ENCODE peak calls at places on chromosome 4, in five cellular contexts. D, M, O, W and A are unnamed samples.

GRCh38 chr4:183391204-183391603 is 53.2 kb upstream of the CDKN2AIP start:
- DNase-seq in W (no peak), D (no peak), M (no peak), O (no peak), A (peak; percentile 70)

GRCh38 chr4:101865501-101866062 is 75.1 kb downstream of the BANK1 start:
- DNase-seq in W (no peak), D (no peak), M (peak; percentile 8), O (no peak), A (no peak)

GRCh38 chr4:181911420-181911819 is 331.8 kb upstream of the TENM3 start:
- DNase-seq in W (no peak), D (no peak), M (peak; percentile 28), O (no peak), A (no peak)

GRCh38 chr4:18815081-18815778 is 793.7 kb upstream of the LCORL start:
- DNase-seq in W (no peak), O (no peak), M (no peak), D (no peak), A (no peak)

GRCh38 chr4:184100297-184100885 is 117.3 kb downstream of the ENPP6 start:
- DNase-seq in D (peak; percentile 11), O (peak; percentile 60), M (peak; percentile 51), W (no peak), A (peak; percentile 87)

GRCh38 chr4:182969651-182970279 is 52.6 kb upstream of the DCTD start:
- DNase-seq in M (no peak), O (no peak), D (no peak), W (no peak), A (no peak)

GRCh38 chr4:67035501-67035900 is 509.8 kb downstream of the CENPC start:
- DNase-seq in O (no peak), D (no peak), W (no peak), M (no peak), A (no peak)

GRCh38 chr4:5141802-5142201 is 90.5 kb downstream of the STK32B start:
- DNase-seq in O (no peak), W (no peak), M (no peak), D (no peak), A (no peak)

GRCh38 chr4:180913750-180914149 is 1329.5 kb upstream of the TENM3 start:
- DNase-seq in D (no peak), O (no peak), M (no peak), W (no peak), A (no peak)

GRCh38 chr4:32341342-32341741 is 1621.2 kb downstream of the PCDH7 start:
- DNase-seq in M (no peak), W (no peak), D (no peak), O (no peak), A (no peak)

GRCh38 chr4:100188829-100189228 is 1.4 kb downstream of the DDIT4L start:
- DNase-seq in M (no peak), D (no peak), W (no peak), O (no peak), A (no peak)

GRCh38 chr4:159352609-159353008 is 249.7 kb downstream of the RAPGEF2 start:
- DNase-seq in D (no peak), W (no peak), M (no peak), O (no peak), A (no peak)

GRCh38 chr4:25449270-25449669 is 72.2 kb downstream of the ANAPC4 start:
- DNase-seq in O (no peak), M (no peak), D (no peak), W (no peak), A (no peak)

GRCh38 chr4:114384629-114385028 is 214.0 kb upstream of the UGT8 start:
- DNase-seq in D (no peak), M (peak; percentile 62), W (no peak), O (no peak), A (no peak)

GRCh38 chr4:20078644-20079043 is 173.1 kb upstream of the SLIT2 start:
- DNase-seq in W (no peak), O (no peak), D (no peak), M (no peak), A (peak; percentile 46)

GRCh38 chr4:185839204-185839712 is 27.3 kb upstream of the SORBS2 start:
- DNase-seq in D (peak; percentile 56), O (peak; percentile 38), W (no peak), M (peak; percentile 83), A (peak; percentile 93)

GRCh38 chr4:4182835-4183568 is 43.7 kb downstream of the OTOP1 start:
- DNase-seq in W (no peak), M (peak; percentile 62), O (no peak), D (no peak), A (peak; percentile 89)

GRCh38 chr4:170990989-170991589 is 822.1 kb upstream of the GALNTL6 start:
- DNase-seq in M (peak; percentile 59), W (no peak), D (no peak), O (no peak), A (peak; percentile 80)

GRCh38 chr4:113435893-113436292 is 325.6 kb downstream of the CAMK2D start:
- DNase-seq in O (peak; percentile 24), M (no peak), W (no peak), D (peak; percentile 75), A (peak; percentile 71)

GRCh38 chr4:176838611-176839411 is 46.1 kb upstream of the VEGFC start:
- DNase-seq in W (no peak), M (no peak), D (peak; percentile 9), O (no peak), A (no peak)

GRCh38 chr4:83320548-83320947 is 14.1 kb downstream of the HPSE start:
- DNase-seq in W (no peak), O (peak; percentile 29), D (peak; percentile 45), M (no peak), A (no peak)

GRCh38 chr4:11743236-11743635 is 314.5 kb upstream of the HS3ST1 start:
- DNase-seq in W (no peak), D (no peak), M (no peak), O (no peak), A (no peak)

GRCh38 chr4:41389356-41389755 is 132.6 kb downstream of the UCHL1 start:
- DNase-seq in D (no peak), W (no peak), O (no peak), M (no peak), A (no peak)

GRCh38 chr4:83932996-83933395 is 397.1 kb downstream of the GPAT3 start:
- DNase-seq in D (no peak), W (no peak), O (no peak), M (no peak), A (no peak)

GRCh38 chr4:41538017-41538733 is at the start of gene LIMCH1:
- DNase-seq in D (peak; percentile 82), M (no peak), W (no peak), O (no peak), A (peak; percentile 77)

GRCh38 chr4:169226565-169226964 is 44.2 kb downstream of the SH3RF1 start:
- DNase-seq in D (no peak), M (no peak), O (no peak), W (no peak), A (no peak)

GRCh38 chr4:94665500-94666398 is 92.0 kb upstream of the BMPR1B start:
- DNase-seq in W (no peak), M (no peak), O (no peak), D (no peak), A (no peak)

GRCh38 chr4:95549246-95550138 is 719 bp upstream of the UNC5C start:
- DNase-seq in W (no peak), D (peak; percentile 55), O (peak; percentile 50), M (peak; percentile 43), A (peak; percentile 86)

GRCh38 chr4:75708218-75708691 is 16.1 kb upstream of the USO1 start:
- DNase-seq in M (peak; percentile 61), D (no peak), O (peak; percentile 55), W (no peak), A (peak; percentile 72)

GRCh38 chr4:128653514-128654420 is 155.7 kb upstream of the JADE1 start:
- DNase-seq in D (peak; percentile 47), W (no peak), M (peak; percentile 84), O (peak; percentile 47), A (no peak)

DNA sequence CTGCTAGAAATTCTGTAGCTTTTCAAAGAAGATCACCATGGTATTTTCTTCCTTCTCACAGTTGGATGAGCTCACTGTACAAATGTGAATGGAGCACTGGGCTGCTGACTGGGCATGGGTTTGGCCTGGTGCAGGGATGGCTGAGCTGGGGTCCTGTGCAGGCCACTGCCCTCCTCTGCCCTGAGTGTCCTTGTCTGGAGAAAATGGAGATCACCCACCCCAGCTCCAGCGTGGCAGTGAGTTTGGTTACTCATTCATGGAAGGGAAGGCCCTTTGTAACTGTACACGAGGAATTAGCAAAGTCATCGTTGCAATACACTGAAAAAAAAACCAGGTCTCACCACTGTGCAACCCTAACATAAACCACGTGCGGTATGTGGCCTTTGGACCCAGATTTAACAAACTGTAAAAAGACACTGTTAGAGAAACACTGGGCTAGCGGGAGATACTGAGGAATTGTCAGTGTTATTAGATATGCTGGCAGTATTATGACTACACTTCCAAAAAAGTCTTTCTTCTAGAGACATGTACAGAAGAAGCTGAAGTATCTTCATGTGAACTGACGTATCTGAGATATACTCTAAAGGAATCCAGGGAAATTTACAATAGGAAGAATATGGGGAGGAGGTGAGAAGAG is 16.1 kb upstream of the TBC1D14 start:
- DNase-seq in D (no peak), W (no peak), M (peak; percentile 82), O (peak; percentile 75), A (no peak)
- H3K4me1 ChIP-seq in D (peaks cover 20% of the 10 kb centered on the region), W (peaks cover 12% of the 10 kb centered on the region), M (peaks cover 28% of the 10 kb centered on the region), O (peaks cover 11% of the 10 kb centered on the region), A (no peaks in the 10 kb centered on the region)

DNA sequence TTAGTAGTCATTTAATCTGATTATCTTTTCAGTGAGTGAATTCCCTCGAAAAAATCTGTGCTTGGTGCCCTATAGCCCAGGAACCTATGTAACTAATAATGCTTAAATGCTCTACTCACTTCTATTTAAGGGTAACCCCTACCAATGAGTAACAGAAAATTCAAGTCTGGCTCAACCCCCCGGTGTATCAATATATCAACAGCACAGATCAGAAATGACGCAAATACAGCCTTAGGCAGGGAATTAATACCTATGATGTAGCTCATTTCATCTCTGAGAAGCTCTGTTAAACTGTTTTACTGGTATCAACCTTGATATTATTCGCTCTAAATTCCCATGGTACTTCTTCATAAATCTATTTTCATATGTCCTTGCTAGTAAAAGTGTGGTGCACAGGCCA is 28.6 kb downstream of the PDGFC start:
- DNase-seq in D (no peak), O (no peak), W (no peak), M (no peak), A (no peak)
- H3K27ac ChIP-seq in D (no peak overlapping the region), O (no peak overlapping the region), W (no peak overlapping the region), M (peak overlapping the region; percentile 45), A (no peak overlapping the region)

DNA sequence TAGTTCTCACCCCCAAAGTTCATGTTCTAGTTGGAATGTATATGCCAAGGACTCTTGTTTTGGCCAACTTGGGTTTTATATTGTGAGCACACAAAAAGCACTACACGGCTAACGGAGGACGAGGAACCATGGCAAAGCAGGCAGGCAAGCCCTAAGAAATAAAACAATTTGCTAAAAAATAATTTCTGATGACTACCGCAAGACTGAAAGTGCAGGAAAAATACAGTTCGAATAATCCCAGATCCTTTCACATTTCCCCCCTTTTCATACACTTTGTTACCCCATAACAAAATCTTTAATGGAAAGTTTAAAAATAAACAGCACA is 12.2 kb upstream of the PITX2 start:
- DNase-seq in O (no peak), W (no peak), D (no peak), M (no peak), A (no peak)
- H3K4me1 ChIP-seq in O (peaks cover 10% of the 10 kb centered on the region), W (peaks cover 7% of the 10 kb centered on the region), D (peaks cover 32% of the 10 kb centered on the region), M (peaks cover 4% of the 10 kb centered on the region), A (peaks cover 5% of the 10 kb centered on the region)

GRCh38 chr4:48590884-48591283 is 100.8 kb downstream of the ZAR1 start:
- DNase-seq in M (no peak), D (no peak), O (no peak), W (no peak), A (no peak)

GRCh38 chr4:48588230-48588943 is 98.3 kb downstream of the ZAR1 start:
- DNase-seq in W (no peak), D (no peak), M (no peak), O (no peak), A (no peak)

GRCh38 chr4:48591372-48591771 is 101.3 kb downstream of the ZAR1 start:
- DNase-seq in W (no peak), O (no peak), M (no peak), D (no peak), A (no peak)

GRCh38 chr4:48585401-48585800 is 95.3 kb downstream of the ZAR1 start:
- DNase-seq in D (no peak), W (no peak), M (no peak), O (no peak), A (no peak)
- H3K27ac ChIP-seq in D (no peak overlapping the region), W (no peak overlapping the region), M (no peak overlapping the region), O (no peak overlapping the region), A (no peak overlapping the region)